ENCODE peak calls at places on chromosomes 6 and 20, in five cellular contexts. I is GM12865, T is tibial artery, O is transverse colon, Z is body of pancreas. X is an unnamed sample.

GRCh38 chr6:925656-926213 is 232.8 kb upstream of the EXOC2 start:
- DNase-seq in Z (no peak), T (no peak), I (no peak), O (no peak), X (no peak)

GRCh38 chr20:40980106-40980827 is 48.4 kb upstream of the TOP1 start:
- DNase-seq in I (peak), T (no peak), O (no peak), Z (no peak), X (no peak)

GRCh38 chr6:5378331-5378730 is 117.0 kb downstream of the FARS2 start:
- DNase-seq in I (no peak), O (no peak), T (no peak), Z (no peak), X (no peak)

GRCh38 chr6:112016335-112016734 is 37.6 kb upstream of the CCN6 start:
- DNase-seq in O (no peak), Z (no peak), I (peak), T (no peak), X (peak)

GRCh38 chr6:107820571-107821261 is 3.4 kb downstream of the SCML4 start:
- DNase-seq in I (no peak), T (no peak), Z (peak), O (no peak), X (no peak)

GRCh38 chr6:72865467-72865866 is 243.6 kb downstream of the KCNQ5 start:
- DNase-seq in O (no peak), Z (no peak), I (no peak), T (no peak), X (no peak)

GRCh38 chr20:34124469-34125249 is 12.6 kb upstream of the EIF2S2 start:
- DNase-seq in Z (no peak), O (no peak), I (peak), T (no peak), X (no peak)

GRCh38 chr6:39610229-39610628 is 115.0 kb downstream of the KIF6 start:
- DNase-seq in Z (no peak), T (no peak), O (no peak), I (no peak), X (no peak)

GRCh38 chr6:153237670-153238069 is 106.6 kb upstream of the RGS17 start:
- DNase-seq in I (no peak), T (no peak), O (no peak), Z (no peak), X (no peak)

GRCh38 chr6:33950891-33951889 is 147.4 kb upstream of the MLN start:
- DNase-seq in T (peak), I (no peak), Z (no peak), O (no peak), X (no peak)

GRCh38 chr6:41780623-41781301 is at the start of gene PRICKLE4:
- DNase-seq in I (no peak), O (peak), Z (peak), T (peak), X (peak)

GRCh38 chr6:105363100-105363754 is 39.7 kb downstream of the PREP start:
- DNase-seq in Z (no peak), I (no peak), T (no peak), O (no peak), X (no peak)

GRCh38 chr20:362271-363254 is 15.7 kb downstream of the NRSN2 start:
- DNase-seq in Z (peak), O (peak), I (peak), T (peak), X (peak)

GRCh38 chr6:88761237-88762031 is 202.0 kb downstream of the RNGTT start:
- DNase-seq in I (peak), Z (no peak), T (no peak), O (no peak), X (no peak)

GRCh38 chr6:79801362-79801761 is 146.0 kb downstream of the ELOVL4 start:
- DNase-seq in T (no peak), I (no peak), O (no peak), Z (no peak), X (no peak)

GRCh38 chr20:32971703-32972161 is 32.5 kb downstream of the SUN5 start:
- DNase-seq in I (peak), Z (no peak), T (peak), O (no peak), X (no peak)

GRCh38 chr20:571754-572331 is 28.3 kb upstream of the CSNK2A1 start:
- DNase-seq in I (no peak), T (no peak), O (peak), Z (peak), X (peak)

GRCh38 chr20:53940883-53941546 is 129.4 kb downstream of the BCAS1 start:
- DNase-seq in Z (no peak), T (no peak), I (peak), O (no peak), X (peak)

GRCh38 chr6:129177801-129178200 is 294.9 kb downstream of the LAMA2 start:
- DNase-seq in T (no peak), O (no peak), Z (no peak), I (no peak), X (no peak)

GRCh38 chr6:145373826-145374225 is 361.5 kb downstream of the EPM2A start:
- DNase-seq in T (no peak), Z (no peak), O (no peak), I (no peak), X (no peak)

GRCh38 chr6:51108563-51109234 is 290.0 kb downstream of the TFAP2B start:
- DNase-seq in I (no peak), Z (no peak), O (no peak), T (no peak), X (no peak)

GRCh38 chr6:51107769-51108203 is 289.1 kb downstream of the TFAP2B start:
- DNase-seq in I (no peak), O (no peak), T (no peak), Z (no peak), X (no peak)

DNA sequence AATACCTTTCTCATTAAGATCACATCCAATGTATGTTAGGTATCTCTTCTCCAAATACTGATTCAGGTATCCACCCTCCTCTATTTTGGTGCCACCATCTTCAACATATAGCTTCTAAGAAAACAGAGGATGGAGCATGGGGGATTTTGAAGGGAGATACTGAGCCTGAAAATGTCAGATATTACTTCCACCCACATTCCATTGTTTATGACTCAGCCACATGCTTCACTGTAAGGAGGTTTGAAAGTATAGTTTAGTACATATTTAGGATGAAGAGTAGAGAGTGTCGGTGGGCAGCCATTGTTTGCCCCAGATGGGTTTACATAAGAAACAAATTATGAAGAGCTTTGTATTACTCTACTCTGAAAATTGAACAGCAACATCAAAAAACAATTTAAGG is 286.7 kb downstream of the TFAP2B start:
- DNase-seq in T (no peak), Z (no peak), O (no peak), I (no peak), X (no peak)
- H3K4me3 ChIP-seq in T (no peak), Z (no peak), O (no peak), I (no peak), X (no peak)

DNA sequence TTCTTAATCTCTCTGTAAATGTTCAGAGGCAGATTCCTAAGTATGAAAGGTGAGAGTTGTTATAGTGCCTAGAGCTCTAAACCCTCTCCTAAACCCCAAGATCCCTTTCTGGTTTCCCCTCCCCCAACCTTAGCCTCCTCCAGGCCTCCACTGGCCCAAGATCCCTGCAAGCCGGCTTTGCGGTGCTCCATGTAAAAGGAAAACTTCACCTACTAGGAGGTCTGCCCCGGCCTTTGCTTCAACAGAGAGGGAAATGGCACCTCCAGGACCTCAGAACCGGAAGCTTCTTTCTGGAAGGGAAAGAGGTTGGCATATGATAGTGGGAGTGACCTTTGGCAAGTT is 2.3 kb downstream of the RRBP1 start:
- DNase-seq in Z (no peak), T (peak), O (no peak), I (no peak), X (no peak)
- H3K4me3 ChIP-seq in Z (peak), T (peak), O (peak), I (no peak), X (peak)

GRCh38 chr6:42959917-42960242 is 674 bp upstream of the GNMT start:
- DNase-seq in I (no peak), Z (no peak), T (no peak), O (no peak), X (no peak)
- H3K4me3 ChIP-seq in I (no peak), Z (no peak), T (peak), O (peak), X (peak)

GRCh38 chr6:11969092-11969491 is 43.0 kb upstream of the HIVEP1 start:
- DNase-seq in T (no peak), Z (no peak), I (no peak), O (no peak), X (no peak)
- H3K4me3 ChIP-seq in T (no peak), Z (no peak), I (no peak), O (no peak), X (no peak)

GRCh38 chr6:160960839-160961238 is 30.7 kb upstream of the MAP3K4 start:
- DNase-seq in I (no peak), T (no peak), O (no peak), Z (no peak), X (no peak)

GRCh38 chr6:160965893-160966292 is 25.7 kb upstream of the MAP3K4 start:
- DNase-seq in Z (no peak), T (no peak), I (no peak), O (no peak), X (no peak)

GRCh38 chr6:160966493-160967229 is 24.9 kb upstream of the MAP3K4 start:
- DNase-seq in T (no peak), Z (no peak), O (no peak), I (no peak), X (no peak)

GRCh38 chr6:160960067-160960466 is 31.5 kb upstream of the MAP3K4 start:
- DNase-seq in Z (no peak), I (no peak), O (no peak), T (no peak), X (no peak)

DNA sequence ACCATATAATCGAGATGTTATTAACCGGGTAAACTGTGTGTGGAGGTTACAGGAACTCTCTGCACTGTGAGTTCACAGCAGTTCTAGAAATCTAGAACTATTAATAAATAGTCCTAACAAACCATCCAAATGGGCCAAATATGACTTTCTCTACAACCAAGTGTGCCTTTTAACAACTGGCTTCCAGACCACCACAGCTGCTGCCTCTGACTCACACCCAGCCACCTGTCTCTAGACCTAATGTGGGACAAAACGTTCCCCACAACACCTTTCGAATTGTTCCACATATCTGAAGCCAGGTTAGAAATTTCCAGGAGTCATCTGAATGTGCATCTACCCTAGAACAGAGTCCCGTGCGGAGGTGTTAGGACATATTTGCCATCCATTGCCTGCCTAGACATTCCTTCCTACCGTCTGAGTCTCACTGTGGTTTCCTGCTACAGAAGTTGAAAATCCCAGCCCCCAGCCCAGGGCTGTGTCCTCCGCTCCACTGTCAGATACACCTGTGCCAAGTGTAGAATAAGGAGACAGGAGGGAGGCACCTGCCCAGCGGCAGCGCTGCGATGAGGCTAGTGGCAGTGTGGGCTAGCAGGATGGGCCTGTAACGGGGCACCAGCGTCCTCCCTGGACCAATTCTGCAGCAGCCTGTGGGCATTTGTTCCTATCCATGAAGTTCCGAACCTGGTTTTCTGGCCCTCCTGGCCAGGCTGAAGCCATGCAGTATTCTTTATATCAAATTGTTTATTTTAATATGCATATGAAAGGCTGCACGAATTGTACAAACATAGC is 28.5 kb upstream of the MAP3K4 start:
- DNase-seq in Z (no peak), I (no peak), T (no peak), O (no peak), X (no peak)
- H3K4me3 ChIP-seq in Z (no peak), I (no peak), T (no peak), O (no peak), X (no peak)

DNA sequence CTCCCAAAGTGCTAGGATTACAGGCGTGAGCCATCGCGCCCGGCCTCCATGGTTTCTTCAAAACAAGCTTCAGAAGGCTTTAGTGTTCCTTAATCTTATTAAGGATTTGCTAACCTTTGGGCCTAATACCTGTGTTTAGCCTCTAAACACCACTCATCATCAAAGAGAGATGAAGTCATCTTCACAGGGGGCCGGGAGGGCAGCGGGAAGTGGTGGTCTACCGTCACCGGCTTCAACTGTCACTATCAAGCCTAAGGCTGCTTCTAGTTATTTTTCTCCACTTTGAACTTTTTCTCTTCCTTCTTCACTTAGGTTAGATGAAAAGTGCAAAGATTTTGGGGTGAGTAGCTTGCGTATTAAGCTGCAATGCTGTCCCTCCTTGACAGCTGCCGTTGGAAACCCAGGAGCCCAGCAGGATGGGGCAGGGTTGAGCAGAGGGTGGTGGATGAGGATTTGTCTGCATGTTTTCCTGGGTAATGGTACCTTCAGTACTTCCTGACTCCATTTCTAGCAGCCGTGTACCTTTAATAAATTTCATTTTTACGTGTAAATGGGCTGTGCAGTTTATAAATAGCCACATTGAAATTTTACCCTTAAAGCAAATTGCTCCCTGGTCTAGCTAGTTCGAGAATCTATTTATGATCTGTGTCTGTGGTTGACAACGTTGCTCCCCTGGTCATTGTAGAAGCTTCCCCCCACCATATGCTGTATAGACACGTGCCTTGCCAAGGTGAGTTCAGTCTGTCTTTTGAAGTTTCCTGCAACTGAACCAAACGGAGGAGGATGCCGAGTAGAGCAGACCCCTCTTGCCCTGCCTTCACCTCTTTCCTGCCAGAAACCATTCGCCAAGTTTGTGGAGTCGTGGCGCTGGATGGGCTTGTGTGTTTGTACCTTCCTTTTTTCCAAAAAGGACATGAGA is 64.8 kb downstream of the SYNJ2 start:
- DNase-seq in I (peak), Z (no peak), T (no peak), O (no peak), X (peak)
- H3K4me3 ChIP-seq in I (no peak), Z (no peak), T (no peak), O (no peak), X (no peak)

GRCh38 chr20:44335675-44336074 is 1.2 kb upstream of the R3HDML start:
- DNase-seq in O (no peak), Z (no peak), T (no peak), I (no peak), X (no peak)
- H3K4me3 ChIP-seq in O (no peak), Z (no peak), T (no peak), I (no peak), X (no peak)

DNA sequence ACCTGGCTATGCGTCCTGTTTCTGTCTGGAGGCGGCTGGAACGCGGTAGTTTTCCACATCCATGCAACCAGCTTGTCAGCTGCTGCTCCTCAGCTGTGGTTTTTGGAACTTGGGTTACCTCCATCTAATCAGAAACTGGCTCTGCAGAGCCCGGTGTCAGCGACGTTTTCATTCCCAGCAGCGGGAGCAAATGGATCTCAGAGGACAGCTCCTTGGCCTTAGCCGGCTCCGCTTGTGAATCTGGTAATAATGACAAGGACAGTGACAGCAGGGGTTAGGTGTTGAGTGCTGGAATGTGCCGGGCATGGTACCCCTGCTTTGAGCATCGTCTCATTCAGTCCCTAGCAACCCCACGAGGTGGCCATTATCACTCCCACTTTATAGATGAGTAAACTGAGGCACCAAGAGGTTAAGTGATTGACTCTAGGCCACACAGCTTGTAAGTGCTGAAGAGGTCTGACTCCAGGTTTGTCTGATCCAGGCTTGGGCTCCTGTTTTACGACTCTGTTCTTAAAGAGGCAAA is 1.3 kb downstream of the SLCO4A1 start:
- DNase-seq in O (no peak), I (no peak), T (no peak), Z (peak), X (no peak)
- H3K4me3 ChIP-seq in O (peak), I (peak), T (peak), Z (no peak), X (peak)

DNA sequence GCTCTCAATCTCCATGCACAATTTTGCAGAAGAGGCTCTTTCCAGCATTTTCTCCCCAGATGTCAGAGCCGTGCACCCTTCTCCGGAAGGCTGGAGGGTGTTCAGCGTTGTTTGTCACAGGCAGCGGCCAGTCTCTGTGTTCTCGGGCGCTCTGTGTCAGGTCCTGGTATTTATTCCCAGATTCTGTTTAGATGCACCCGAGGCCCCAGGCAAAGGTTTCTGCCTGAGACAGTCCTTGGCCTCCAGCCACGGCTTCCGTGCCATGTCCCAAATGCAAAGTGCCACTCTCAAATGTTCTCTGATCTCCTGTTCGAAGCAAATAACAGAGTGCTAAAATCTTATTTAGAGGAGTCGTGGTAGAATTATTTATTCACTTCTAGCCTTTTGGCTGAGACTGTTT is 140.3 kb upstream of the AGPAT4 start:
- DNase-seq in I (no peak), Z (peak), O (no peak), T (no peak), X (peak)
- H3K4me3 ChIP-seq in I (no peak), Z (no peak), O (no peak), T (no peak), X (no peak)

X was measured in heart left ventricle.